ENCODE peak calls at places on chromosomes 3 and 15, in seven cellular contexts. V, D, E, M, G, U and Q are unnamed samples.

GRCh38 chr3:82000773-82001172 is 239.3 kb upstream of the GBE1 start:
- DNase-seq in V (no peak), D (no peak), E (peak), M (no peak), G (no peak), U (no peak), Q (no peak)

GRCh38 chr15:76514292-76514691 is 177.7 kb downstream of the ISL2 start:
- DNase-seq in V (no peak), D (no peak), E (peak), M (no peak), G (no peak), U (no peak), Q (no peak)

GRCh38 chr3:10263549-10264363 is 15.5 kb downstream of the TATDN2 start:
- DNase-seq in V (no peak), D (no peak), E (peak), M (no peak), G (no peak), U (peak), Q (no peak)

GRCh38 chr15:92803852-92804609 is 96.1 kb upstream of the CHD2 start:
- DNase-seq in V (peak), D (no peak), E (no peak), M (peak), G (peak), U (no peak), Q (peak)

GRCh38 chr3:178454714-178455113 is 81.5 kb upstream of the KCNMB2 start:
- DNase-seq in V (no peak), D (no peak), E (no peak), M (no peak), G (no peak), U (no peak), Q (no peak)

GRCh38 chr3:168834558-168834957 is 738.8 kb upstream of the GOLIM4 start:
- DNase-seq in V (no peak), D (no peak), E (no peak), M (no peak), G (no peak), U (no peak), Q (no peak)

GRCh38 chr15:77858677-77859490 is 218.6 kb downstream of the TBC1D2B start:
- DNase-seq in V (no peak), D (no peak), E (no peak), M (peak), G (no peak), U (no peak), Q (no peak)

GRCh38 chr15:90071220-90071807 is 31.0 kb downstream of the IDH2 start:
- DNase-seq in V (peak), D (no peak), E (peak), M (peak), G (peak), U (peak), Q (no peak)

GRCh38 chr15:78223396-78224023 is 10.9 kb downstream of the ACSBG1 start:
- DNase-seq in V (no peak), D (no peak), E (no peak), M (no peak), G (no peak), U (peak), Q (no peak)

GRCh38 chr15:70528270-70528706 is 235.1 kb downstream of the UACA start:
- DNase-seq in V (peak), D (no peak), E (no peak), M (no peak), G (peak), U (no peak), Q (no peak)

GRCh38 chr15:44710236-44711088 is 661 bp downstream of the PATL2 start:
- DNase-seq in V (no peak), D (no peak), E (no peak), M (no peak), G (peak), U (no peak), Q (no peak)

GRCh38 chr3:15758297-15758696 is 39.5 kb downstream of the ANKRD28 start:
- DNase-seq in V (no peak), D (no peak), E (no peak), M (no peak), G (no peak), U (no peak), Q (no peak)

GRCh38 chr3:70803891-70804290 is 491.5 kb upstream of the MDFIC2 start:
- DNase-seq in V (no peak), D (no peak), E (no peak), M (no peak), G (no peak), U (no peak), Q (no peak)

GRCh38 chr3:133531981-133532380 is 41.5 kb upstream of the CDV3 start:
- DNase-seq in V (no peak), D (no peak), E (no peak), M (no peak), G (no peak), U (no peak), Q (no peak)

GRCh38 chr3:46861293-46861995 is 1.8 kb downstream of the MYL3 start:
- DNase-seq in V (no peak), D (no peak), E (no peak), M (peak), G (no peak), U (peak), Q (no peak)

GRCh38 chr3:124444075-124444474 is 286.2 kb upstream of the UMPS start:
- DNase-seq in V (no peak), D (no peak), E (no peak), M (no peak), G (no peak), U (no peak), Q (no peak)

GRCh38 chr15:85498471-85498870 is 118.1 kb downstream of the AKAP13 start:
- DNase-seq in V (no peak), D (no peak), E (no peak), M (no peak), G (no peak), U (no peak), Q (no peak)

GRCh38 chr15:85499498-85499897 is 119.1 kb downstream of the AKAP13 start:
- DNase-seq in V (no peak), D (no peak), E (no peak), M (no peak), G (no peak), U (peak), Q (no peak)

GRCh38 chr15:85501574-85501973 is 121.2 kb downstream of the AKAP13 start:
- DNase-seq in V (no peak), D (no peak), E (no peak), M (no peak), G (no peak), U (no peak), Q (no peak)

GRCh38 chr15:85500729-85501128 is 120.3 kb downstream of the AKAP13 start:
- DNase-seq in V (no peak), D (peak), E (peak), M (no peak), G (no peak), U (peak), Q (no peak)

DNA sequence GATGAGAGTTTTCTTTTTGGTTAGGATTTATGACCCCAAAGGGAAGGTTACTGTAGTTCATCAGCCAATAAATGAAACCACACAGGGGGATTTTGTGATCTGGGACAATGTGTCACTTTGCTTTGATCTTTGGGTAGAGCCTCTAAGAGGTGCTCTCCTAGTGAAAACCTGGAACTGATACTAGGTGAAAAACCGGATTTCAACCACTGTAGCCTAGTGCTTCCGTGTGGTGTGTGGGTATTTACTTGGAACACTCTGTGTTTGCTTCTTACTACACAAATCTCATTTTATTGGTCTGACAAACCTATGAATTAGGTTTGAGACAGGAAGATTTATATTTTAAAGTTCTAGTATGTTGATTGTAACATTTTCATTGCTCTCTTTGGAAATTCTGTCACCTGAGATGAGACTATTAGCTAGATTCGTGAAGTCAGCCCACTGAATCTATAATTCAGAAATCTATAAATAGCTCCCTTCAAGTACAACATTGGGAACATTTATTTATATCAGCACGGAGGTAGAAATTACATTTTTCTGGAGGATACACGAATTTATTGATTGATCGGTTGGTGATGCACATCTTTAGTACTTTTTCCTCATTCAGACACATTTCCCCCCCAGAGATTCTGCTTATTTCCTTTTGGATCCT is 119.8 kb downstream of the AKAP13 start:
- DNase-seq in V (no peak), D (no peak), E (no peak), M (no peak), G (no peak), U (peak), Q (no peak)
- H3K27ac ChIP-seq in V (no peak), D (no peak), E (peak), M (peak), G (no peak), U (peak), Q (no peak)

DNA sequence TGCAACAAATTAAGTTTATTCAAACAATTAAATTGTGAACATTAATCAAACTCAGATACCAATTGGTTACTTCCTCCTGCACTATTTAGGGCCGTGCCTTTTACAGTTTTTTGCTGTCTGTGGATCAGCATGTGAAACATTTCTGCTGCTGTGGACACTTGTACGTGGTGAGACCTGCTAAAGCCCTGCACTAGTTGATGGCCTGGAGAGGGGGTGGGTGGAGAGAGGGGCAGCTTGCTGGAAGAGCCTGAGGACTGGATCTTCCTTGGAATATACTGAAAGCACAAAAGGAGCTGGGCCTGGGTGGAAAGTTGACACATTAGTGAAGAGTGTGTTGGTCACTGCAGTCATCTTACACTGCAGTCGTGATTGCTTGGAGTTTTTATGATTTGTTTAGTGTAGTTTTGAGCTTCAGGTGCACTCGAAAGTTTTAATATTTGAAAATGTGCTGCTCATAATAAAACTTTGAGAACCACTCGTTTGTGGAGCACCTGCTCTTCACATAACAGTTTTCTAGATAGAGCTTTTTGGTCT is 11.4 kb downstream of the PLCL2 start:
- DNase-seq in V (no peak), D (no peak), E (no peak), M (no peak), G (no peak), U (no peak), Q (no peak)
- H3K27ac ChIP-seq in V (no peak), D (no peak), E (no peak), M (no peak), G (peak), U (no peak), Q (no peak)

GRCh38 chr3:24678021-24678420 is 183.4 kb upstream of the THRB start:
- DNase-seq in V (no peak), D (no peak), E (no peak), M (no peak), G (no peak), U (no peak), Q (no peak)

GRCh38 chr3:24678441-24678865 is 183.8 kb upstream of the THRB start:
- DNase-seq in V (peak), D (no peak), E (no peak), M (no peak), G (no peak), U (no peak), Q (peak)

GRCh38 chr3:24679429-24679828 is 184.8 kb upstream of the THRB start:
- DNase-seq in V (no peak), D (no peak), E (no peak), M (no peak), G (no peak), U (no peak), Q (no peak)

GRCh38 chr3:24682141-24682547 is 187.5 kb upstream of the THRB start:
- DNase-seq in V (no peak), D (no peak), E (no peak), M (no peak), G (no peak), U (no peak), Q (no peak)

GRCh38 chr3:24680214-24680967 is 185.7 kb upstream of the THRB start:
- DNase-seq in V (no peak), D (peak), E (peak), M (peak), G (no peak), U (peak), Q (no peak)
- H3K27ac ChIP-seq in V (no peak), D (no peak), E (no peak), M (no peak), G (no peak), U (no peak), Q (no peak)

DNA sequence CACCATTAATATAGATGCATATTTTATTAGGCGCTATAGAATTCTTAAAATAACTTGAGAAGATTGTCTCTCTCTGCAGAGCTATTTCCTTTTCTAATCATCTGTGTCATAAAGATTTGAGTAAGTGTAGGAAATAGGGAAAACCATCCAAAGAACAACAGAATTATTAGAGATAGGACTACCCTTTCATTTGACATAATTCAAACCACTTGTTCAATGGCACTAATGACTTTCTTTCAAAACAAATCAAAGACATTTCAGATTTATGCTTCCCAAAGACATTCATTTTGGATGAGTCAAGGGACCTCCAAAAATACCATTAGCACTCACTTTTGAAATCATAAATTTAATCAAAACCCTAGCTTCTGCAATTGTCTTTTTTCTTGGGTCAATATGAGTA is 29.5 kb downstream of the PRICKLE2 start:
- DNase-seq in V (no peak), D (no peak), E (no peak), M (no peak), G (no peak), U (no peak), Q (no peak)
- H3K27ac ChIP-seq in V (no peak), D (no peak), E (no peak), M (no peak), G (no peak), U (no peak), Q (no peak)

DNA sequence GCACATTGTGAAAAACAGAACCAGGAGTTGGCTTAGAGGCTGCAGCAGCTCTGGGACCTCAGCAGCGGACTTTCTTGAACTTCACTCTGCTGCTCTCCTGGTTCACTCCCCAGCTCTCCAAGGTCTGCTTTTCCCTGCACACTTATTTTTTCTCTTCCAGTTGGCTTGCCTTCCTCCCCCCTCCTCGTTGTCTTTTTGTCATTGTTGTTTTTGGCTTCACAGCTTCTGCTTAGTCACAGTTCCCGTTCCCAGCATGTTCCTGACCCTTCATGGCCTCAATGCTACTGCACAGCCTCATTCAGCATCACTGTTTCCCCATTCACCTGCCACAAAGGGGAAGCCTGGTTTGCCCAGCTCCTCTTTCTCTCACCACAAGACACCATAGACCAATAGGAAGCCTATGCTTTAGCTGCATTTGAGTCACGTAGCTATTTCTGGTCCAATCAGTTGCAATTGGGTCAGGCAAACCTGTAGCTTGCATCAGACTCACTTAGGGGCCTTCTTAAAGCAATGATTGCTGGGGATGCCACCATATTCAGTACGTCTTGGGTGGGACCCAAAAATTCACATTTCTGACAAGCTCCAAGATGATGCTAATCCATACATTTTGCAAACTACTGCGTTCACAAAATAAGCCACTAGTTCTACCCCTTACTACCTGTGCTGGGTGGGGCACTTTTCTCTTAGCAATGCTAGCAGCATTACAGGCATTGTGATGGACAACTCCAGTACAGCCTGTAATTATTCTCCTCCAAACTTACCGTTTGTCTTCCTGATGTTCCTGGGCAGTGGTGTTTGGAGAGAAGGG is 7.8 kb upstream of the SUMF1 start:
- DNase-seq in V (peak), D (peak), E (no peak), M (no peak), G (peak), U (no peak), Q (no peak)
- H3K27ac ChIP-seq in V (peak), D (peak), E (no peak), M (no peak), G (peak), U (no peak), Q (no peak)

DNA sequence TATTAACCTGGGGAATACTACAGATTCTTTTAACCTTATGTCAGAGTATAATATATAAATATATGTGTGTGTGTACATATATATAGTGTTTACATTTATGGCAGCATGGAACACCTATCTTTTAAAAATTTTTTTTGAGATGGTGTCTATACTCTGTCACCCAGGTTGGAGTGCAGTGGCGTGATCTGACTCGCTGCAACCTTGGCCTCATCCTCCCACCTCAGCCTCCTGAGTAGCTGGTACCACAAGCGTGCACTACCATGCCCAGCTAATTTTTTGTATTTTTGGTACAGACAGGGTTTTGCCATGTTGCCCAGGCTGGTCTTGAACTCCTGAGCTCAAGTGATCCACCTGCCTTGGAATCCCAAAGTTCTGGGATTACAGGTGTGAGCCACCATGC is 18.5 kb upstream of the ERICH6 start:
- DNase-seq in V (no peak), D (no peak), E (no peak), M (no peak), G (no peak), U (no peak), Q (no peak)
- H3K27ac ChIP-seq in V (no peak), D (no peak), E (no peak), M (no peak), G (no peak), U (no peak), Q (no peak)